ENCODE peak calls at places on chromosomes 3 and 15, in five cellular contexts. I is AG04450, O is HCT116, L is neural progenitor cell, B is suprapubic skin. E is an unnamed sample. For H3K9me3 and H3K27me3, the result is how much of the 10 kb centered on the place peaks cover.

GRCh38 chr15:63034568-63034967 is 8.0 kb upstream of the TPM1 start:
- DNase-seq in I (no peak), O (no peak), L (no peak), B (no peak), E (no peak)

GRCh38 chr15:90881181-90881977 is 2.9 kb upstream of the FES start:
- DNase-seq in I (no peak), O (no peak), L (no peak), B (no peak), E (no peak)

GRCh38 chr3:13852638-13853009 is 27.2 kb downstream of the WNT7A start:
- DNase-seq in I (no peak), O (no peak), L (no peak), B (no peak), E (no peak)

GRCh38 chr15:94070341-94071275 is 160.8 kb upstream of the MCTP2 start:
- DNase-seq in I (no peak), O (no peak), L (peak), B (peak), E (peak)

GRCh38 chr3:107752202-107752990 is 229.6 kb downstream of the BBX start:
- DNase-seq in I (no peak), O (peak), L (peak), B (no peak), E (peak)

GRCh38 chr3:141530133-141530768 is 43.4 kb downstream of the RASA2 start:
- DNase-seq in I (peak), O (no peak), L (no peak), B (no peak), E (peak)

GRCh38 chr3:56323986-56324420 is 144.3 kb downstream of the ERC2 start:
- DNase-seq in I (no peak), O (no peak), L (peak), B (no peak), E (no peak)

GRCh38 chr3:32912046-32912445 is 39.4 kb upstream of the CCR4 start:
- DNase-seq in I (no peak), O (no peak), L (no peak), B (no peak), E (no peak)

GRCh38 chr3:168589376-168589775 is 493.7 kb upstream of the GOLIM4 start:
- DNase-seq in I (no peak), O (no peak), L (no peak), B (no peak), E (no peak)

GRCh38 chr3:195906865-195907729 is 1.3 kb downstream of the TNK2 start:
- DNase-seq in I (no peak), O (no peak), L (no peak), B (peak), E (no peak)

GRCh38 chr3:43046583-43046982 is 59.3 kb downstream of the POMGNT2 start:
- DNase-seq in I (no peak), O (no peak), L (no peak), B (no peak), E (no peak)

GRCh38 chr3:42605550-42606173 is 5.2 kb downstream of the NKTR start:
- DNase-seq in I (no peak), O (no peak), L (peak), B (no peak), E (no peak)

GRCh38 chr3:196406806-196407470 is 25.3 kb downstream of the UBXN7 start:
- DNase-seq in I (peak), O (no peak), L (no peak), B (no peak), E (no peak)

GRCh38 chr15:40937762-40938529 is 8.8 kb downstream of the DLL4 start:
- DNase-seq in I (no peak), O (peak), L (no peak), B (no peak), E (no peak)

GRCh38 chr3:196179380-196180308 is 31.6 kb downstream of the ZDHHC19 start:
- DNase-seq in I (peak), O (no peak), L (peak), B (no peak), E (peak)

GRCh38 chr3:148938931-148939330 is 52.4 kb upstream of the GYG1 start:
- DNase-seq in I (no peak), O (no peak), L (no peak), B (no peak), E (no peak)

GRCh38 chr3:10594915-10595314 is 89.5 kb upstream of the ATP2B2 start:
- DNase-seq in I (peak), O (peak), L (peak), B (no peak), E (peak)

GRCh38 chr3:12797124-12797891 is 828 bp downstream of the CAND2 start:
- DNase-seq in I (no peak), O (no peak), L (no peak), B (no peak), E (no peak)

GRCh38 chr15:74958320-74958907 is 1.8 kb upstream of the RPP25 start:
- DNase-seq in I (no peak), O (no peak), L (peak), B (peak), E (peak)

GRCh38 chr3:8853081-8853480 is 83.7 kb upstream of the OXTR start:
- DNase-seq in I (no peak), O (no peak), L (no peak), B (no peak), E (no peak)

GRCh38 chr3:76063019-76063418 is 277.7 kb upstream of the ZNF717 start:
- DNase-seq in I (peak), O (no peak), L (no peak), B (no peak), E (peak)

GRCh38 chr3:129105862-129106261 is 15.7 kb downstream of the RAB43 start:
- DNase-seq in I (no peak), O (no peak), L (no peak), B (no peak), E (no peak)

GRCh38 chr3:176714034-176714433 is 483.2 kb downstream of the TBL1XR1 start:
- DNase-seq in I (no peak), O (no peak), L (no peak), B (no peak), E (no peak)

GRCh38 chr15:88331291-88331690 is 74.8 kb upstream of the NTRK3 start:
- DNase-seq in I (no peak), O (peak), L (peak), B (no peak), E (peak)

GRCh38 chr3:23079976-23080375 is 123.2 kb upstream of the UBE2E2 start:
- DNase-seq in I (no peak), O (no peak), L (no peak), B (no peak), E (peak)

GRCh38 chr3:116001063-116001765 is 377.9 kb downstream of the GAP43 start:
- DNase-seq in I (no peak), O (no peak), L (no peak), B (no peak), E (no peak)

GRCh38 chr3:25354071-25354470 is 74.0 kb upstream of the RARB start:
- DNase-seq in I (no peak), O (no peak), L (no peak), B (no peak), E (no peak)

GRCh38 chr3:74041068-74041675 is 416.4 kb upstream of the PDZRN3 start:
- DNase-seq in I (no peak), O (no peak), L (no peak), B (no peak), E (no peak)

GRCh38 chr3:148641712-148642111 is 56.0 kb upstream of the AGTR1 start:
- DNase-seq in I (no peak), O (no peak), L (no peak), B (no peak), E (no peak)

GRCh38 chr15:63372753-63373152 is 8.9 kb downstream of the CA12 start:
- DNase-seq in I (no peak), O (no peak), L (no peak), B (no peak), E (no peak)

GRCh38 chr3:43792904-43793303 is 102.2 kb downstream of the ABHD5 start:
- DNase-seq in I (no peak), O (no peak), L (no peak), B (no peak), E (no peak)

GRCh38 chr3:68931406-68932149 is 769 bp downstream of the TAFA4 start:
- DNase-seq in I (no peak), O (no peak), L (peak), B (no peak), E (no peak)

GRCh38 chr15:42785569-42785968 is 48.6 kb upstream of the CDAN1 start:
- DNase-seq in I (no peak), O (no peak), L (no peak), B (no peak), E (no peak)

GRCh38 chr3:13028010-13028821 is 45.0 kb downstream of the IQSEC1 start:
- DNase-seq in I (no peak), O (no peak), L (no peak), B (no peak), E (no peak)

DNA sequence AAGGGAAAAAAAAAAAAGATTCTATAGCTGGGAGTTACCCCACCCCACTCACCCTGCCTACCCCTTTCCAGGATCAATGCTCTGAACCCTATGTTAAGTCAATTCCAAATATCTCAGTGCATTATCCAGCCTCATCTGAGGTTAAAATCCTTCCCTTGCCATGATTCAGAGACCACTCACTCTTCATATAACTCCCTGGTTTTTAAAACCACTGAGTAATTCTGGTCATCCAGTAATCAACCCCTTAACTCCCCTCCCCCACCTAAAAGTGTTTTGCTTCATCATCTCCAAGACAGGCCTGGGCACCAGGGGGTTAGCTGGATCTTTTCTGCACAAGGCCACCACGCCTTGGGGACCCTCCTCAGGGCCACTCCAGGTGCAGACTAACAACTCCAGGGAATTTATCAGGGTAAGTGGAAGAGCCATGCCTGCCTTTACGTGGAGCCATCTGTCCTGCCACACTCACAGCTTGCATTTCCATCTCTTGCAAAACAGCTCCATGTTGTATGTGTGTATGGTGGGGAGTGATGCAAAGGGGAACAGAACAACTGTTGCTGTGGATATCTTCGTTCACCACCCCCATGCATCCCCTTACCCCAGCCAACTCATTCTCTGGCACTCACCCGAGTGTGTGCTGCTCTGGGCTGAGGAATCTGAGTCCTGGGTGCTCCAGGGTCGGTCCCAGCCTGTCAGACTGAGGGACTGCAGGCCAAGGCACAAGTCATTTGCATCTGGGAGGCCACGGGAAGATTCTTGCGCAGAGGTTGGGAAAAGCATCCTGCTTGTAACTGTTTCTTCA is 30.7 kb upstream of the RPS17 start:
- DNase-seq in I (no peak), O (no peak), L (peak), B (no peak), E (no peak)
- H3K4me3 ChIP-seq in I (peak), O (no peak), L (peak), B (peak), E (no peak)

GRCh38 chr15:95170587-95171380 is 939.4 kb downstream of the MCTP2 start:
- DNase-seq in I (no peak), O (no peak), L (no peak), B (no peak), E (no peak)
- H3K9me3 ChIP-seq in I (under half), O (under half), L (under half), B (under half), E (under half)

GRCh38 chr15:65990298-65990981 is 121.1 kb downstream of the RAB11A start:
- DNase-seq in I (no peak), O (no peak), L (no peak), B (no peak), E (no peak)
- H3K27me3 ChIP-seq in I (under half), O (under half), L (under half), B (half or more), E (half or more)

DNA sequence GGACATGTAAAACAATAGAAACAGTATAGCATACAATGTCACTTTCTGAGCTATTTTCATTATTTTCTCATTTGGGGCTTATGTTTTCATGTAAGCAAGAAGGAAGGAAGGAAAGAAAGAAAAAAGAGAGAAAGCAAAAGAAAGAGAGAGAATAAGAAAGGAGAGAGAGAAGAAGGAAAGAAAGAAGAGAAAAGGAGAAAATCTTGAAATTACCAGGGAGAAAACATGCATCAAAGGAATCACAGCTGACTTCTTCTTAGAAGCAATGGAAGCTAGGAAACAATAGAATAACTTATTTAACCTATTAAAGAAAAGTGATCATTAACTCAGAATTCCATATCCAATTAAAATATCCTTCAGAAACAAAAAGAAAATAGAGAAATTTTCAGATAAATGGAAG is 471.5 kb downstream of the OCA2 start:
- DNase-seq in I (no peak), O (no peak), L (no peak), B (no peak), E (no peak)
- H3K4me3 ChIP-seq in I (no peak), O (no peak), L (no peak), B (no peak), E (no peak)

GRCh38 chr3:73009750-73010149 is 13.1 kb downstream of the PPP4R2 start:
- DNase-seq in I (no peak), O (no peak), L (no peak), B (no peak), E (no peak)
- H3K9me3 ChIP-seq in I (under half), O (under half), L (under half), B (under half), E (under half)

GRCh38 chr15:79209116-79209515 is 73.4 kb upstream of the ANKRD34C start:
- DNase-seq in I (no peak), O (no peak), L (no peak), B (no peak), E (peak)

GRCh38 chr15:79208179-79208578 is 74.3 kb upstream of the ANKRD34C start:
- DNase-seq in I (no peak), O (no peak), L (no peak), B (no peak), E (no peak)

GRCh38 chr15:79209690-79210089 is 72.8 kb upstream of the ANKRD34C start:
- DNase-seq in I (no peak), O (no peak), L (peak), B (no peak), E (no peak)

GRCh38 chr15:79213650-79214049 is 68.9 kb upstream of the ANKRD34C start:
- DNase-seq in I (no peak), O (no peak), L (no peak), B (no peak), E (peak)

GRCh38 chr15:79212589-79213139 is 69.9 kb upstream of the ANKRD34C start:
- DNase-seq in I (no peak), O (no peak), L (peak), B (no peak), E (peak)
- H3K27me3 ChIP-seq in I (under half), O (under half), L (under half), B (half or more), E (under half)